ENCODE peak calls at places on chromosomes 11 and 22, in four cellular contexts. Q is hepatocyte; O is naive thymus-derived CD4-positive, alpha-beta T cell; V is GM23338. R is an unnamed sample. For H3K27me3, the result is how much of the 10 kb centered on the place peaks cover.

GRCh38 chr11:69598147-69598546 is 42.8 kb upstream of the CCND1 start:
- DNase-seq in O (no peak), Q (no peak), V (peak), R (peak)

GRCh38 chr11:107859459-107860239 is 1.1 kb upstream of the SLC35F2 start:
- DNase-seq in Q (peak), V (peak), O (no peak), R (peak)

GRCh38 chr11:83711035-83711630 is 425.0 kb upstream of the CCDC90B start:
- DNase-seq in V (no peak), O (no peak), Q (peak), R (no peak)

GRCh38 chr11:70078095-70078795 is at the start of gene ANO1:
- DNase-seq in O (no peak), Q (peak), V (peak), R (peak)

GRCh38 chr22:30600925-30601324 is 6.0 kb upstream of the TCN2 start:
- DNase-seq in Q (no peak), V (no peak), O (no peak), R (no peak)

GRCh38 chr11:76361365-76361764 is 19.6 kb downstream of the THAP12 start:
- DNase-seq in V (no peak), Q (no peak), O (no peak), R (no peak)

GRCh38 chr11:46504817-46505613 is 88.8 kb downstream of the AMBRA1 start:
- DNase-seq in Q (no peak), O (no peak), V (no peak), R (no peak)

GRCh38 chr11:96241351-96241841 is 101.6 kb downstream of the MAML2 start:
- DNase-seq in Q (peak), O (no peak), V (peak), R (peak)

GRCh38 chr22:48662476-48663150 is 1165.1 kb downstream of the BRD1 start:
- DNase-seq in V (no peak), O (no peak), Q (no peak), R (no peak)

GRCh38 chr22:46364341-46365165 is 29.0 kb downstream of the TRMU start:
- DNase-seq in V (no peak), Q (no peak), O (no peak), R (peak)

GRCh38 chr11:104254347-104254746 is 90.4 kb upstream of the PDGFD start:
- DNase-seq in Q (peak), V (peak), O (no peak), R (peak)

GRCh38 chr22:30459206-30460052 is 12.4 kb downstream of the SEC14L3 start:
- DNase-seq in V (peak), Q (peak), O (no peak), R (peak)

GRCh38 chr22:19178659-19179471 is at the start of gene SLC25A1:
- DNase-seq in V (peak), O (peak), Q (peak), R (peak)

GRCh38 chr11:37100008-37100407 is 502.0 kb upstream of the RAG2 start:
- DNase-seq in V (no peak), O (no peak), Q (no peak), R (no peak)
- H3K4me3 ChIP-seq in V (no peak), O (no peak), Q (no peak), R (no peak)

DNA sequence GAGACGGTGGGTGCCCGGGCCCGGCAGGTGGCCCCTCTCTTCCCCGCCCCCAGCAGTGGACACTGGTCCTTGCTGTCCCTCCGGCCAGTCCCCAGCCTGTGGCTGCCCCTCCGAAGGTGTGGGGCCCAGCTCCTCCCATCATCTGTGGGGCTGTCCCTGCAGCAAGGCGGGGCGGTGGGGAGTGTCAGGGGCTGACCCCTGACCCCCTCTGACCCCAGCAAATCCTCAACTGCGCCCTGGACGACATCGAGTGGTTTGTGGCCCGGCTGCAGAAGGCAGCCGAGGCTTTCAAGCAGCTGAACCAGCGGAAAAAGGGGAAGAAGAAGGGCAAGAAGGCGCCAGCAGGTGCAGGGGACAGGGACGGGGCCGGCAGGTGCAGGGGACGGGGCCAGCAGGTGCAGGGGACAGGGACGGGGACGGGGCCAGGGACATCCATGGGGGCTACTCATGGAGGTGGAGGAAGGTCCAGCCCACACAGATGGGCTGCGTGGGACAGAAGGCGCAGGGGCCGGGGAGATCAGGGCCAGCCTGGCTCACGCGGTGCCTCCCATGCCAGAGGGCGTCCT is 15.4 kb downstream of the EPS8L2 start:
- DNase-seq in V (no peak), Q (no peak), O (no peak), R (peak)
- H3K27me3 ChIP-seq in V (under half), Q (under half), O (under half), R (under half)

GRCh38 chr11:100689141-100689540 is 2.1 kb downstream of the ARHGAP42 start:
- DNase-seq in Q (no peak), V (no peak), O (no peak), R (no peak)
- H3K4me3 ChIP-seq in Q (no peak), V (peak), O (no peak), R (no peak)

GRCh38 chr11:92225206-92225562 is 566 bp downstream of the FAT3 start:
- DNase-seq in V (peak), O (no peak), Q (peak), R (peak)
- H3K27me3 ChIP-seq in V (under half), O (under half), Q (half or more), R (under half)

DNA sequence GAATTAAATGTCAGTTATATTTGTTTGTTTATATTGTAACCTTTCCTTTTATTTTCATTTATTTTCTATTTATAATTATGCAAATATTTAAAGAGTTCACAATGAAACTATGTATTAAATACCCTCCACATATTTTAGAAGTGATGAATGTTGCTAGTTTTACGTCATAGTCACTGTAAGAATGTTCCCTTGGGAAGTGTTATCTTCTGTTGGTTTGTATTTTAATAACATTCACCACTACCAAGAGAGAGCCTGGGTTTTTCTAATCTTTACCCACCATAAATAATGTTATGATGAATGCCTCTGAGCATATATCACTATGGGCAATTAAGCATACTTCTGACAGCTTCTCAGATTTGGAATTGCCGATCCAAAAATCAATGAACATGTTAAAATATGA is 80.7 kb downstream of the GGT1 start:
- DNase-seq in O (no peak), V (no peak), Q (no peak), R (no peak)
- H3K4me3 ChIP-seq in O (no peak), V (no peak), Q (no peak), R (no peak)

DNA sequence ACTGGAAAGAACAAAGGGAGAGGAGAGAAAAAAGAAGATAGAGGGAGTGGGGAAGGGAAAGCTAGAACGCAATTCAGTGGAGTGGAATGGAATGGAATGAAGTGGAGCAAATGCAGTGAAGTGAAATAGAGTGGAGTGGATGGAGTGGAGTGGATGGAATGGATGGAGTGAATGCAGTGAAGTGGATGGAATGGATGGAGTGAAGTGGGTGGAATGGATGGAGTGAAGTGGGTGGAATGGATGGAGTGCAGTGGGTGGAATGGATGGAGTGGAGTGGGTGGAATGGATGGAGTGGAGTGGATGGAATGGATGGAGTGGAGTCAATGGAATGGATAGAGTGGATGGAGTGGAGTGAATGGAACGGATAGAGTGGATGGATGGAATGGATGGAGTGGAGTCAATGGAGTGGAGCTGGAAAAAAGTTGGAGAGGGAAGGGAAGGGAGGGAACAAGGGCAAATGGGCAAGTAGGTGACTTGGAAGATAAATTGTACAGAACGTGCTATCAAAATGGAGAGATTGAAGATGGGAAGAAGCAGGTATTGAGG is 13.9 kb downstream of the IFITM10 start:
- DNase-seq in Q (no peak), O (no peak), V (no peak), R (no peak)
- H3K27me3 ChIP-seq in Q (under half), O (under half), V (under half), R (under half)

DNA sequence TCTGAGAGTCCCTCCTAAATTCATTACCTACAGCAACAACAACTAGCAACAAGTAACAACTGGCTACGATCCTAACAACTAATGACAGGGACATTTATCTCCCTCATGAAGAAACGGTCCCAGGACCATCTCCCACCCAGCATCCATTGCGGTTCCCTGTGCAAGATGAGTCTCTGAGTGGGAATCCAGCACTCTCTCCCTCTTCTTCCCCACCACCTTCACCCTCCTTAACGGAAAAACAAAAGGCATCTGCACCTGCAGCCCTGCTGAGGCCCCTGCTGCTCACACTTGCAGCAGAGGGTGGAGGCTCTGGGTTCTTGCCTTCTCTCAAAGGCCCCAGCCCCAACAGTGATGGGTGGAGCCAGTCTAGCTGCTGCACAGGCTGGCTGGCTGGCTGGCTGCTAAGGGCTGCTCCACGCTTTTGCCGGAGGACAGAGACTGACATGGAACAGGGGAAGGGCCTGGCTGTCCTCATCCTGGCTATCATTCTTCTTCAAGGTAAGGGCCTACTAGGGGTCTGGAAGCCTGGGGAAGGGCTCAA is at the start of gene CD3G:
- DNase-seq in Q (no peak), V (no peak), O (peak), R (no peak)
- H3K4me3 ChIP-seq in Q (no peak), V (no peak), O (peak), R (no peak)